ENCODE peak calls at places on chromosomes 2 and 18, in ten cellular contexts. A is esophagus squamous epithelium, E is fibroblast of lung, L is HCT116, Y is adrenal gland, W is body of pancreas, N is heart right ventricle, C is hepatocyte, D is PC-9, P is colonic mucosa. F is an unnamed sample. For H3K4me1 and H3K27me3, the result is how much of the 10 kb centered on the place peaks cover.

GRCh38 chr2:85133751-85134254 is 611 bp downstream of the TCF7L1 start:
- DNase-seq in A (no peak), E (peak), L (no peak), Y (peak), W (peak), N (peak), C (peak), D (no peak), P (peak), F (peak)

GRCh38 chr2:118320640-118321039 is 232.4 kb downstream of the INSIG2 start:
- DNase-seq in A (no peak), E (no peak), L (no peak), Y (no peak), W (no peak), N (no peak), C (peak), D (no peak), P (no peak), F (no peak)

GRCh38 chr2:47119001-47119400 is 36.1 kb downstream of the STPG4 start:
- DNase-seq in A (no peak), E (peak), L (no peak), Y (no peak), W (no peak), N (no peak), C (peak), D (no peak), P (no peak), F (no peak)

GRCh38 chr18:48621240-48621639 is 82.4 kb downstream of the CTIF start:
- DNase-seq in A (no peak), E (peak), L (no peak), Y (no peak), W (no peak), N (no peak), C (peak), D (no peak), P (no peak), F (no peak)

GRCh38 chr2:96860065-96861029 is 2.5 kb upstream of the ANKRD39 start:
- DNase-seq in A (no peak), E (peak), L (no peak), Y (no peak), W (no peak), N (no peak), C (no peak), D (no peak), P (no peak), F (no peak)

GRCh38 chr2:54206596-54206995 is 49.4 kb downstream of the TSPYL6 start:
- DNase-seq in A (no peak), E (peak), L (peak), Y (no peak), W (no peak), N (no peak), C (peak), D (no peak), P (no peak), F (no peak)

GRCh38 chr18:63848159-63848558 is 39.3 kb upstream of the SERPINB2 start:
- DNase-seq in A (no peak), E (peak), L (peak), Y (no peak), W (no peak), N (no peak), C (peak), D (peak), P (no peak), F (no peak)

GRCh38 chr2:241980193-241980592 is 110.7 kb downstream of the RTP5 start:
- DNase-seq in A (no peak), E (no peak), L (no peak), Y (no peak), W (no peak), N (no peak), C (no peak), D (peak), P (no peak), F (no peak)

GRCh38 chr2:65479528-65479927 is 47.1 kb upstream of the SPRED2 start:
- DNase-seq in A (no peak), E (no peak), L (no peak), Y (peak), W (no peak), N (peak), C (no peak), D (no peak), P (no peak), F (no peak)

GRCh38 chr2:204655101-204655500 is 109.8 kb downstream of the PARD3B start:
- DNase-seq in A (no peak), E (peak), L (no peak), Y (no peak), W (no peak), N (no peak), C (no peak), D (no peak), P (no peak), F (no peak)

GRCh38 chr2:97926936-97927335 is 68.8 kb downstream of the TMEM131 start:
- DNase-seq in A (no peak), E (no peak), L (no peak), Y (no peak), W (no peak), N (no peak), C (no peak), D (peak), P (no peak), F (no peak)

GRCh38 chr2:185608799-185609198 is 129.8 kb upstream of the FSIP2 start:
- DNase-seq in A (no peak), E (peak), L (peak), Y (no peak), W (no peak), N (no peak), C (peak), D (no peak), P (no peak), F (no peak)

GRCh38 chr2:133801956-133802355 is 233.7 kb upstream of the NCKAP5 start:
- DNase-seq in A (no peak), E (no peak), L (no peak), Y (no peak), W (no peak), N (no peak), C (no peak), D (no peak), P (no peak), F (no peak)

GRCh38 chr2:42935692-42936631 is 143.6 kb upstream of the HAAO start:
- DNase-seq in A (no peak), E (no peak), L (no peak), Y (no peak), W (no peak), N (no peak), C (no peak), D (no peak), P (no peak), F (no peak)

GRCh38 chr2:42934568-42935258 is 142.3 kb upstream of the HAAO start:
- DNase-seq in A (no peak), E (no peak), L (no peak), Y (no peak), W (no peak), N (no peak), C (no peak), D (no peak), P (no peak), F (peak)

GRCh38 chr2:42931818-42932195 is 139.4 kb upstream of the HAAO start:
- DNase-seq in A (no peak), E (no peak), L (no peak), Y (no peak), W (no peak), N (no peak), C (no peak), D (no peak), P (no peak), F (no peak)

GRCh38 chr2:42932271-42933151 is 140.1 kb upstream of the HAAO start:
- DNase-seq in A (no peak), E (no peak), L (no peak), Y (peak), W (no peak), N (peak), C (no peak), D (no peak), P (no peak), F (no peak)

GRCh38 chr2:42933824-42934254 is 141.5 kb upstream of the HAAO start:
- DNase-seq in A (no peak), E (no peak), L (no peak), Y (no peak), W (no peak), N (no peak), C (no peak), D (no peak), P (no peak), F (no peak)
- H3K4me1 ChIP-seq in A (under half), E (under half), L (under half), Y (under half), W (under half), N (half or more), C (half or more), D (under half), P (under half), F (under half)

GRCh38 chr2:127560929-127561275 is 25.4 kb downstream of the MYO7B start:
- DNase-seq in A (no peak), E (peak), L (no peak), Y (no peak), W (no peak), N (no peak), C (no peak), D (peak), P (no peak), F (no peak)
- H3K27me3 ChIP-seq in A (under half), E (under half), L (under half), Y (under half), W (under half), N (under half), C (under half), D (half or more), P (under half), F (under half)

DNA sequence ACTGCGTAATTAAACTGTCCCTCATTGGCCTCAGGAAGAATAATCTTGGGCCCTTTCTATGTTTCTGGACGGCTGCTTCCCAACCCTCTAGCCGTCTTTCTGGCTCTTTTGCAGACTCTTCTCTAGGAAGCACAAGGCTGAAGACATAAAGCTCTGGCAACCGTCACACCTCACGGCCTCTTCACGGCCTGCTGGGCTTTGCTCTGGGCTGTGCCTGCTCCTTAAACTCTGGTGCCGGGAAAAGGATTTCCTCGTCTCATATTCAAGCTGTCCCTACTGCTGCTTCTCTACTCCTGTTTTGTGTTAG is 36.0 kb upstream of the WIPF1 start:
- DNase-seq in A (no peak), E (no peak), L (no peak), Y (no peak), W (no peak), N (no peak), C (peak), D (no peak), P (no peak), F (no peak)
- H3K4me1 ChIP-seq in A (under half), E (under half), L (under half), Y (under half), W (under half), N (half or more), C (under half), D (under half), P (under half), F (under half)

GRCh38 chr2:176169181-176169580 is 12.1 kb downstream of the HOXD3 start:
- DNase-seq in A (no peak), E (no peak), L (no peak), Y (no peak), W (no peak), N (no peak), C (no peak), D (no peak), P (no peak), F (no peak)
- H3K27me3 ChIP-seq in A (under half), E (under half), L (under half), Y (under half), W (under half), N (half or more), C (half or more), D (under half), P (under half), F (under half)

GRCh38 chr2:239326831-239327535 is 73.8 kb downstream of the HDAC4 start:
- DNase-seq in A (no peak), E (peak), L (no peak), Y (peak), W (peak), N (no peak), C (no peak), D (no peak), P (peak), F (peak)
- H3K4me1 ChIP-seq in A (under half), E (under half), L (half or more), Y (half or more), W (under half), N (half or more), C (half or more), D (under half), P (under half), F (half or more)